ENCODE peak calls at places on chromosomes 13 and 19, in four cellular contexts. One of them, this sample, is unnamed.

GRCh38 chr13:48559638-48560320 is 26.9 kb upstream of the RCBTB2 start:
- DNase-seq in fibroblast of lung: peak; percentile 68
- DNase-seq in lung: no peak
- DNase-seq in left ventricle myocardium inferior: no peak
- DNase-seq in this sample: peak; percentile 90

GRCh38 chr19:20926796-20927195 is 3.7 kb downstream of the ZNF85 start:
- DNase-seq in left ventricle myocardium inferior: no peak
- DNase-seq in lung: no peak
- DNase-seq in fibroblast of lung: peak; percentile 68
- DNase-seq in this sample: peak; percentile 3

GRCh38 chr13:113848431-113849260 is 15.2 kb downstream of the GAS6 start:
- DNase-seq in fibroblast of lung: no peak
- DNase-seq in lung: no peak
- DNase-seq in left ventricle myocardium inferior: no peak
- DNase-seq in this sample: no peak

GRCh38 chr19:23904406-23904805 is 10.3 kb upstream of the ZNF726 start:
- DNase-seq in left ventricle myocardium inferior: no peak
- DNase-seq in fibroblast of lung: no peak
- DNase-seq in lung: no peak
- DNase-seq in this sample: no peak

GRCh38 chr13:113997845-113998751 is 24.2 kb upstream of the C13orf46 start:
- DNase-seq in lung: no peak
- DNase-seq in fibroblast of lung: peak; percentile 21
- DNase-seq in left ventricle myocardium inferior: peak; percentile 64
- DNase-seq in this sample: peak; percentile 94

GRCh38 chr13:100674363-100674847 is at the start of gene TMTC4:
- DNase-seq in lung: no peak
- DNase-seq in fibroblast of lung: no peak
- DNase-seq in left ventricle myocardium inferior: no peak
- DNase-seq in this sample: no peak

GRCh38 chr13:49731766-49732165 is 40.5 kb upstream of the EBPL start:
- DNase-seq in fibroblast of lung: peak; percentile 81
- DNase-seq in left ventricle myocardium inferior: no peak
- DNase-seq in lung: no peak
- DNase-seq in this sample: peak; percentile 67

GRCh38 chr13:112069063-112069726 is 2.2 kb downstream of the SOX1 start:
- DNase-seq in lung: no peak
- DNase-seq in fibroblast of lung: no peak
- DNase-seq in left ventricle myocardium inferior: no peak
- DNase-seq in this sample: no peak

GRCh38 chr19:35786299-35787160 is 11.2 kb downstream of the ARHGAP33 start:
- DNase-seq in left ventricle myocardium inferior: no peak
- DNase-seq in fibroblast of lung: no peak
- DNase-seq in lung: no peak
- DNase-seq in this sample: no peak

GRCh38 chr19:2488942-2489731 is 13.2 kb downstream of the GADD45B start:
- DNase-seq in left ventricle myocardium inferior: peak; percentile 62
- DNase-seq in fibroblast of lung: peak; percentile 40
- DNase-seq in lung: peak; percentile 47
- DNase-seq in this sample: peak; percentile 50

GRCh38 chr19:447816-448546 is 12.9 kb downstream of the SHC2 start:
- DNase-seq in fibroblast of lung: no peak
- DNase-seq in left ventricle myocardium inferior: no peak
- DNase-seq in lung: no peak
- DNase-seq in this sample: no peak

GRCh38 chr19:15251749-15252397 is 19.6 kb upstream of the EPHX3 start:
- DNase-seq in left ventricle myocardium inferior: peak; percentile 86
- DNase-seq in lung: peak; percentile 53
- DNase-seq in fibroblast of lung: peak; percentile 93
- DNase-seq in this sample: peak; percentile 95

GRCh38 chr19:2355168-2356035 is 4.7 kb upstream of the TMPRSS9 start:
- DNase-seq in fibroblast of lung: peak; percentile 23
- DNase-seq in left ventricle myocardium inferior: no peak
- DNase-seq in lung: no peak
- DNase-seq in this sample: no peak

GRCh38 chr19:5696196-5697021 is 6.3 kb downstream of the RPL36 start:
- DNase-seq in lung: no peak
- DNase-seq in fibroblast of lung: no peak
- DNase-seq in left ventricle myocardium inferior: no peak
- DNase-seq in this sample: no peak

GRCh38 chr13:98778749-98779148 is 26.3 kb upstream of the SLC15A1 start:
- DNase-seq in lung: no peak
- DNase-seq in left ventricle myocardium inferior: no peak
- DNase-seq in fibroblast of lung: peak; percentile 48
- DNase-seq in this sample: peak; percentile 52

GRCh38 chr13:111518161-111518791 is 197.8 kb downstream of the TEX29 start:
- DNase-seq in fibroblast of lung: no peak
- DNase-seq in left ventricle myocardium inferior: no peak
- DNase-seq in lung: no peak
- DNase-seq in this sample: no peak

GRCh38 chr13:49444517-49445395 is 682 bp downstream of the SETDB2 start:
- DNase-seq in left ventricle myocardium inferior: no peak
- DNase-seq in fibroblast of lung: peak; percentile 64
- DNase-seq in lung: no peak
- DNase-seq in this sample: peak; percentile 63

GRCh38 chr13:97015661-97016350 is 21.5 kb upstream of the OXGR1 start:
- DNase-seq in fibroblast of lung: peak; percentile 61
- DNase-seq in left ventricle myocardium inferior: no peak
- DNase-seq in lung: no peak
- DNase-seq in this sample: no peak

GRCh38 chr13:111039735-111040134 is 75.4 kb upstream of the ARHGEF7 start:
- DNase-seq in lung: peak; percentile 5
- DNase-seq in fibroblast of lung: no peak
- DNase-seq in left ventricle myocardium inferior: no peak
- DNase-seq in this sample: no peak

GRCh38 chr13:90834700-90835099 is 512.8 kb upstream of the MIR17HG start:
- DNase-seq in left ventricle myocardium inferior: no peak
- DNase-seq in lung: no peak
- DNase-seq in fibroblast of lung: no peak
- DNase-seq in this sample: no peak

GRCh38 chr19:23802290-23802689 is 43.6 kb upstream of the ZNF681 start:
- DNase-seq in fibroblast of lung: no peak
- DNase-seq in lung: no peak
- DNase-seq in left ventricle myocardium inferior: no peak
- DNase-seq in this sample: no peak

GRCh38 chr13:76833465-76833864 is 52.7 kb downstream of the KCTD12 start:
- DNase-seq in lung: no peak
- DNase-seq in left ventricle myocardium inferior: no peak
- DNase-seq in fibroblast of lung: no peak
- DNase-seq in this sample: no peak

GRCh38 chr13:27482996-27483395 is 32.6 kb upstream of the MTIF3 start:
- DNase-seq in fibroblast of lung: no peak
- DNase-seq in left ventricle myocardium inferior: no peak
- DNase-seq in lung: no peak
- DNase-seq in this sample: no peak

GRCh38 chr13:32314968-32315254 is 252 bp downstream of the ZAR1L start:
- DNase-seq in lung: peak; percentile 51
- DNase-seq in left ventricle myocardium inferior: no peak
- DNase-seq in fibroblast of lung: peak; percentile 67
- DNase-seq in this sample: peak; percentile 57

GRCh38 chr19:55179570-55180484 is at the start of gene SYT5:
- DNase-seq in fibroblast of lung: no peak
- DNase-seq in lung: no peak
- DNase-seq in left ventricle myocardium inferior: peak; percentile 33
- DNase-seq in this sample: peak; percentile 35

GRCh38 chr19:53865918-53866696 is 1.6 kb upstream of the MYADM start:
- DNase-seq in lung: peak; percentile 70
- DNase-seq in fibroblast of lung: peak; percentile 66
- DNase-seq in left ventricle myocardium inferior: peak; percentile 88
- DNase-seq in this sample: peak; percentile 80

GRCh38 chr13:27476943-27477681 is 26.7 kb upstream of the MTIF3 start:
- DNase-seq in lung: no peak
- DNase-seq in left ventricle myocardium inferior: no peak
- DNase-seq in fibroblast of lung: peak; percentile 5
- DNase-seq in this sample: peak; percentile 62

GRCh38 chr19:53463263-53463662 is 4.3 kb upstream of the ZNF813 start:
- DNase-seq in left ventricle myocardium inferior: peak; percentile 41
- DNase-seq in lung: peak; percentile 39
- DNase-seq in fibroblast of lung: peak; percentile 43
- DNase-seq in this sample: no peak

GRCh38 chr19:49017666-49018351 is 918 bp upstream of the LHB start:
- DNase-seq in left ventricle myocardium inferior: peak; percentile 36
- DNase-seq in lung: peak; percentile 39
- DNase-seq in fibroblast of lung: peak; percentile 66
- DNase-seq in this sample: peak; percentile 41

GRCh38 chr13:48640767-48641166 is 13.0 kb upstream of the CYSLTR2 start:
- DNase-seq in lung: no peak
- DNase-seq in fibroblast of lung: no peak
- DNase-seq in left ventricle myocardium inferior: no peak
- DNase-seq in this sample: no peak

GRCh38 chr13:113400621-113401451 is 36.9 kb upstream of the GRTP1 start:
- DNase-seq in fibroblast of lung: no peak
- DNase-seq in left ventricle myocardium inferior: peak; percentile 80
- DNase-seq in lung: no peak
- DNase-seq in this sample: no peak

GRCh38 chr13:31846984-31847752 is 107.8 kb downstream of the RXFP2 start:
- DNase-seq in left ventricle myocardium inferior: no peak
- DNase-seq in fibroblast of lung: no peak
- DNase-seq in lung: no peak
- DNase-seq in this sample: no peak

GRCh38 chr13:20351279-20352022 is 119.3 kb upstream of the GJB6 start:
- DNase-seq in left ventricle myocardium inferior: no peak
- DNase-seq in fibroblast of lung: peak; percentile 96
- DNase-seq in lung: peak; percentile 53
- DNase-seq in this sample: peak; percentile 59

GRCh38 chr19:3062165-3063105 is at the start of gene TLE5:
- DNase-seq in lung: peak; percentile 49
- DNase-seq in fibroblast of lung: no peak
- DNase-seq in left ventricle myocardium inferior: peak; percentile 78
- DNase-seq in this sample: peak; percentile 62

GRCh38 chr13:20064128-20064527 is 96.7 kb downstream of the GJA3 start:
- DNase-seq in fibroblast of lung: peak; percentile 65
- DNase-seq in lung: no peak
- DNase-seq in left ventricle myocardium inferior: no peak
- DNase-seq in this sample: no peak

GRCh38 chr19:48967346-48968178 is 2.5 kb downstream of the FTL start:
- DNase-seq in fibroblast of lung: peak; percentile 49
- DNase-seq in left ventricle myocardium inferior: peak; percentile 36
- DNase-seq in lung: peak; percentile 55
- DNase-seq in this sample: peak; percentile 92

GRCh38 chr13:52804202-52804641 is 44.2 kb downstream of the PCDH8 start:
- DNase-seq in left ventricle myocardium inferior: no peak
- DNase-seq in fibroblast of lung: peak; percentile 49
- DNase-seq in lung: no peak
- DNase-seq in this sample: no peak

GRCh38 chr13:30978981-30979956 is 46.8 kb downstream of the TEX26 start:
- DNase-seq in fibroblast of lung: no peak
- DNase-seq in lung: no peak
- DNase-seq in left ventricle myocardium inferior: no peak
- DNase-seq in this sample: peak; percentile 29

GRCh38 chr13:106589716-106590115 is 21.8 kb upstream of the ARGLU1 start:
- DNase-seq in fibroblast of lung: peak; percentile 18
- DNase-seq in left ventricle myocardium inferior: no peak
- DNase-seq in lung: no peak
- DNase-seq in this sample: no peak

GRCh38 chr13:42553098-42554046 is 20.6 kb upstream of the TNFSF11 start:
- DNase-seq in lung: no peak
- DNase-seq in fibroblast of lung: peak; percentile 64
- DNase-seq in left ventricle myocardium inferior: no peak
- DNase-seq in this sample: peak; percentile 93

GRCh38 chr13:42549555-42549941 is 24.4 kb upstream of the TNFSF11 start:
- DNase-seq in left ventricle myocardium inferior: no peak
- DNase-seq in lung: no peak
- DNase-seq in fibroblast of lung: no peak
- DNase-seq in this sample: no peak

GRCh38 chr13:42547615-42548014 is 26.3 kb upstream of the TNFSF11 start:
- DNase-seq in lung: no peak
- DNase-seq in fibroblast of lung: no peak
- DNase-seq in left ventricle myocardium inferior: no peak
- DNase-seq in this sample: no peak

GRCh38 chr13:42548731-42549554 is 25.0 kb upstream of the TNFSF11 start:
- DNase-seq in left ventricle myocardium inferior: no peak
- DNase-seq in fibroblast of lung: peak; percentile 25
- DNase-seq in lung: no peak
- DNase-seq in this sample: peak; percentile 47

GRCh38 chr13:42551611-42552010 is 22.3 kb upstream of the TNFSF11 start:
- DNase-seq in lung: no peak
- DNase-seq in left ventricle myocardium inferior: no peak
- DNase-seq in fibroblast of lung: no peak
- DNase-seq in this sample: no peak
- H3K4me3 ChIP-seq in lung: no peak overlapping the region
- H3K4me3 ChIP-seq in left ventricle myocardium inferior: no peak overlapping the region
- H3K4me3 ChIP-seq in fibroblast of lung: no peak overlapping the region
- H3K4me3 ChIP-seq in this sample: no peak overlapping the region

GRCh38 chr19:52139291-52140076 is at the start of gene ZNF616:
- DNase-seq in left ventricle myocardium inferior: peak; percentile 98
- DNase-seq in fibroblast of lung: peak; percentile 90
- DNase-seq in lung: peak; percentile 98
- DNase-seq in this sample: peak; percentile 95
- TF ChIP-seq CTCF in left ventricle myocardium inferior: peak; percentile 87
- TF ChIP-seq CTCF in fibroblast of lung: peak; percentile 65
- TF ChIP-seq CTCF in lung: peak; percentile 55
- TF ChIP-seq CTCF in this sample: peak; percentile 82

GRCh38 chr19:29708553-29709439 is 6.3 kb downstream of the C19orf12 start:
- DNase-seq in fibroblast of lung: no peak
- DNase-seq in left ventricle myocardium inferior: peak; percentile 49
- DNase-seq in lung: no peak
- DNase-seq in this sample: peak; percentile 62
- H3K4me3 ChIP-seq in fibroblast of lung: no peak overlapping the region
- H3K4me3 ChIP-seq in left ventricle myocardium inferior: peak overlapping the region; percentile 43
- H3K4me3 ChIP-seq in lung: no peak overlapping the region
- H3K4me3 ChIP-seq in this sample: no peak overlapping the region

DNA sequence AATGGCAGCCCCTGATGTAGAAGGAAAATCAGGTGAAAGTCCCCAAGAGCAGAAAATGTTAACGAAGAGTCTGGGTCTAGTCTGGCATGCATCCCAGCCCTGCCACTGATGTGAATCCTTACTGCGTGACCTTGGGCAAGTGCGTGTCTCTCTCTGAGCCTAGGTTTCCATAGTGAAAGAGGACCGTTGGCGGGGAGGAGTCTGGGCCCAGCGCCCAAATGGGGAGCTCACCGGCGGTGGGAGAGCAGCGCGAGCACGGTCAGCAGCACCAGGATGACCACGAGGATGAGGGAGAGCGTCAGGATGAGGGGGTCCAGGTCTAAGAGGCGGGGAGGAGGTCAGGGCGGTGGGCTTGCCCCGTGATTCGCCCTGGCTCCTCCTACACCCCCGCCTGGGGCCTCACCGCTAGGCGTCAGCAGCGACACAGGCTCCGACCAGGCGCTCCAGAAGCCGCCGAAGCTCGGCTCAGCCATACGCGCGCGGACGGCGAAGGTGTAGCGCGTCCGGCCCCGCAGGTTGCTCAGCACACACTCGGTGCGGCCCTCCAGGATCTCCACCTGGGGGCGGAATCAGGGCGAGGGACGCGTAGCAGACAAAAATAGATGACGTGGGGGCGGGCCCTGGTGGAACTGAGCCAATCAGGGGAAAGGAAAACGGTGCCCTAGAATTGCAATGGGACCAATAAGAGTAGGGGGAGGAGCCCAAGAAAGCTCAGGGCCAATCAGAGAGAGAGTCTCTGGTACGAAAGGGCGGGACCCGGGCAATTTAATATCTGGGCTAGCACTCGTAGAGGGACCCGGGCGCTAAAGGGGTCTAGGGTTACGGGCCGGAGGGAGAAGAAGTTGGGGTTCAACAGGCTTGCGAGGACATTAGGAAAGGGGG is 3.2 kb downstream of the EPOR start:
- DNase-seq in left ventricle myocardium inferior: peak; percentile 96
- DNase-seq in fibroblast of lung: peak; percentile 91
- DNase-seq in lung: peak; percentile 96
- DNase-seq in this sample: peak; percentile 95
- TF ChIP-seq CTCF in left ventricle myocardium inferior: peak; percentile 84
- TF ChIP-seq CTCF in fibroblast of lung: peak; percentile 65
- TF ChIP-seq CTCF in lung: peak; percentile 63
- TF ChIP-seq CTCF in this sample: peak; percentile 76